ENCODE peak calls at places on chromosomes 4 and X, in seven cellular contexts. One of them, this sample, is unnamed.

GRCh38 chr4:69656653-69657158 is 3.7 kb upstream of the UGT2A1 start:
- DNase-seq in vagina: no peak
- DNase-seq in prostate gland: no peak
- DNase-seq in cardiac muscle cell: no peak
- DNase-seq in adipocyte: no peak
- DNase-seq in SK-N-SH: no peak
- DNase-seq in gastrocnemius medialis: no peak
- DNase-seq in this sample: no peak

GRCh38 chrX:44974462-44974861 is 101.5 kb downstream of the KDM6A start:
- DNase-seq in vagina: no peak
- DNase-seq in prostate gland: no peak
- DNase-seq in cardiac muscle cell: peak; percentile 6
- DNase-seq in adipocyte: peak; percentile 33
- DNase-seq in SK-N-SH: no peak
- DNase-seq in gastrocnemius medialis: no peak
- DNase-seq in this sample: no peak

GRCh38 chrX:100643943-100644587 is at the start of gene SRPX2:
- DNase-seq in vagina: no peak
- DNase-seq in prostate gland: no peak
- DNase-seq in cardiac muscle cell: peak; percentile 89
- DNase-seq in adipocyte: peak; percentile 83
- DNase-seq in SK-N-SH: no peak
- DNase-seq in gastrocnemius medialis: peak; percentile 42
- DNase-seq in this sample: no peak

GRCh38 chr4:56857601-56858301 is 36.2 kb upstream of the SPINK2 start:
- DNase-seq in vagina: no peak
- DNase-seq in prostate gland: no peak
- DNase-seq in cardiac muscle cell: peak; percentile 46
- DNase-seq in adipocyte: peak; percentile 62
- DNase-seq in SK-N-SH: no peak
- DNase-seq in gastrocnemius medialis: no peak
- DNase-seq in this sample: no peak

GRCh38 chr4:164358400-164358799 is 395.5 kb upstream of the SMIM31 start:
- DNase-seq in vagina: no peak
- DNase-seq in prostate gland: no peak
- DNase-seq in cardiac muscle cell: no peak
- DNase-seq in adipocyte: no peak
- DNase-seq in SK-N-SH: no peak
- DNase-seq in gastrocnemius medialis: no peak
- DNase-seq in this sample: no peak

GRCh38 chr4:70842761-70843435 is 3.2 kb upstream of the GRSF1 start:
- DNase-seq in vagina: no peak
- DNase-seq in prostate gland: no peak
- DNase-seq in cardiac muscle cell: no peak
- DNase-seq in adipocyte: no peak
- DNase-seq in SK-N-SH: no peak
- DNase-seq in gastrocnemius medialis: no peak
- DNase-seq in this sample: no peak

GRCh38 chrX:151981129-151981528 is 6.7 kb upstream of the GABRE start:
- DNase-seq in vagina: no peak
- DNase-seq in prostate gland: no peak
- DNase-seq in cardiac muscle cell: no peak
- DNase-seq in adipocyte: peak; percentile 39
- DNase-seq in SK-N-SH: no peak
- DNase-seq in gastrocnemius medialis: no peak
- DNase-seq in this sample: no peak

GRCh38 chr4:81207793-81208192 is 7.2 kb downstream of the PRKG2 start:
- DNase-seq in vagina: no peak
- DNase-seq in prostate gland: no peak
- DNase-seq in cardiac muscle cell: peak; percentile 84
- DNase-seq in adipocyte: peak; percentile 96
- DNase-seq in SK-N-SH: no peak
- DNase-seq in gastrocnemius medialis: no peak
- DNase-seq in this sample: no peak

GRCh38 chr4:81715335-81715734 is 243.6 kb upstream of the RASGEF1B start:
- DNase-seq in vagina: no peak
- DNase-seq in prostate gland: no peak
- DNase-seq in cardiac muscle cell: no peak
- DNase-seq in adipocyte: no peak
- DNase-seq in SK-N-SH: no peak
- DNase-seq in gastrocnemius medialis: no peak
- DNase-seq in this sample: no peak

GRCh38 chr4:172996571-172997216 is 171.9 kb upstream of the GALNT7 start:
- DNase-seq in vagina: no peak
- DNase-seq in prostate gland: no peak
- DNase-seq in cardiac muscle cell: peak; percentile 54
- DNase-seq in adipocyte: peak; percentile 60
- DNase-seq in SK-N-SH: no peak
- DNase-seq in gastrocnemius medialis: no peak
- DNase-seq in this sample: no peak

GRCh38 chr4:48564151-48564550 is 74.1 kb downstream of the ZAR1 start:
- DNase-seq in vagina: no peak
- DNase-seq in prostate gland: no peak
- DNase-seq in cardiac muscle cell: no peak
- DNase-seq in adipocyte: no peak
- DNase-seq in SK-N-SH: no peak
- DNase-seq in gastrocnemius medialis: no peak
- DNase-seq in this sample: no peak
- H3K36me3 ChIP-seq in vagina: peaks cover 46% of the 10 kb centered on the region
- H3K36me3 ChIP-seq in prostate gland: no peaks in the 10 kb centered on the region
- H3K36me3 ChIP-seq in cardiac muscle cell: peaks cover 32% of the 10 kb centered on the region
- H3K36me3 ChIP-seq in adipocyte: peaks cover 57% of the 10 kb centered on the region
- H3K36me3 ChIP-seq in SK-N-SH: peaks cover 64% of the 10 kb centered on the region
- H3K36me3 ChIP-seq in gastrocnemius medialis: peaks cover 64% of the 10 kb centered on the region
- H3K36me3 ChIP-seq in this sample: peaks cover 67% of the 10 kb centered on the region

DNA sequence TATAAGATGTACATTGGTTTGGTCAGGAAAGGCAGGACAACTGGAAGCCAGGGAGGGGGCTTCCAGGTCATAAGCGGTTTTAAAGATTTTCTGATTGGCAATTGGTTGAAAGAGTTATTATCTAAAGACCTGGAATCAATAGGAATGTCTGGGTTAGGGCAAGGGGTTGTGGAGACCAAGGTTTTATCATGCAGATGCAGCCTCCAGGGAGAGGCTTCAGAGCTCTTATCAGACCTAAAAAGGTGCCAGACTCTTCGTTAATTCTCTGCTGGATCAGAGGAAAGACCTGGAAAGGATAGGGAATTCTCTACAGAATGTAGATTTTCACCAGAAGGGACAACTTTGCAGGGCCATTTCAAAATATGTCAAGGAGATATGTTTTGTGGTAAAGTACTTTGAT is 62.8 kb downstream of the BEX3 start:
- DNase-seq in vagina: no peak
- DNase-seq in prostate gland: no peak
- DNase-seq in cardiac muscle cell: no peak
- DNase-seq in adipocyte: no peak
- DNase-seq in SK-N-SH: no peak
- DNase-seq in gastrocnemius medialis: no peak
- DNase-seq in this sample: no peak
- H3K4me3 ChIP-seq in vagina: no peak overlapping the region
- H3K4me3 ChIP-seq in prostate gland: no peak overlapping the region
- H3K4me3 ChIP-seq in cardiac muscle cell: no peak overlapping the region
- H3K4me3 ChIP-seq in adipocyte: no peak overlapping the region
- H3K4me3 ChIP-seq in SK-N-SH: no peak overlapping the region
- H3K4me3 ChIP-seq in gastrocnemius medialis: no peak overlapping the region
- H3K4me3 ChIP-seq in this sample: no peak overlapping the region

GRCh38 chr4:128359422-128359821 is 71.8 kb upstream of the PGRMC2 start:
- DNase-seq in vagina: no peak
- DNase-seq in prostate gland: no peak
- DNase-seq in cardiac muscle cell: no peak
- DNase-seq in adipocyte: no peak
- DNase-seq in SK-N-SH: no peak
- DNase-seq in gastrocnemius medialis: no peak
- DNase-seq in this sample: no peak
- H3K36me3 ChIP-seq in vagina: no peaks in the 10 kb centered on the region
- H3K36me3 ChIP-seq in prostate gland: no peaks in the 10 kb centered on the region
- H3K36me3 ChIP-seq in cardiac muscle cell: no peaks in the 10 kb centered on the region
- H3K36me3 ChIP-seq in adipocyte: no peaks in the 10 kb centered on the region
- H3K36me3 ChIP-seq in SK-N-SH: no peaks in the 10 kb centered on the region
- H3K36me3 ChIP-seq in gastrocnemius medialis: no peaks in the 10 kb centered on the region
- H3K36me3 ChIP-seq in this sample: no peaks in the 10 kb centered on the region

DNA sequence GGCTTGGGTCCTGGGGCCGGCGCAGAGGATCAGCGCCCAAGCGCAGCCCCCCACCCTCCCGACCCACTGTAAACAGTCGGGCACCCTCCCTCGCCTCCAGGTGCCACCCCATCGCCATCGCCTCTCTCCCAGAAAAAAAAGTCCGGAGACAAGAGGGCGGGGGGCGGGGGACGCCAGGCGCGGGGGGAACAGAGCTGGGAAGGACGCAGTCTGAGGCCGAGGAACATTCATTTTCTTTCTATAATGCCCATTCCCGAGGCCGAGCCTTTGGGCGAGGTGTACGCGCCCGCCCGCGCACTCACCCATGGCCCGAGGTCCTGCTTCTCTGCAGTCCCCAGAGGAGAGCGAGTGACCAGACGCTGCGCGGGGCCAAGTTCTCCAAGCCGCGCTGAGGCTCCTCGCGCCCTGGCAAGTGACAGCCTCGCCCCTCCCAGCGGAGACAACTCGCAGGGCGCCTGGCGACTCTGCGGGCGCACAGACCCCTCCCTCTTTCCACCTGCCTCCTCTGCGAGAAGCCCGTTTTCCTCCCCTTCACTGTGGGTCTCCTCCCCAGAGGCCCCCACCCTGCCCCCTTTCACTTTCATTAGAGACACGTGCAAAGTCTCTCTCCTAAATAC is 63.5 kb upstream of the WDR17 start:
- DNase-seq in vagina: no peak
- DNase-seq in prostate gland: no peak
- DNase-seq in cardiac muscle cell: no peak
- DNase-seq in adipocyte: peak; percentile 48
- DNase-seq in SK-N-SH: peak; percentile 47
- DNase-seq in gastrocnemius medialis: no peak
- DNase-seq in this sample: peak; percentile 24
- H3K4me3 ChIP-seq in vagina: peak overlapping the region; percentile 48
- H3K4me3 ChIP-seq in prostate gland: peak overlapping the region; percentile 27
- H3K4me3 ChIP-seq in cardiac muscle cell: peak overlapping the region; percentile 63
- H3K4me3 ChIP-seq in adipocyte: peak overlapping the region; percentile 78
- H3K4me3 ChIP-seq in SK-N-SH: peak overlapping the region; percentile 60
- H3K4me3 ChIP-seq in gastrocnemius medialis: peak overlapping the region; percentile 58
- H3K4me3 ChIP-seq in this sample: peak overlapping the region; percentile 56

GRCh38 chr4:883377-884095 is 48.6 kb downstream of the GAK start:
- DNase-seq in vagina: no peak
- DNase-seq in prostate gland: no peak
- DNase-seq in cardiac muscle cell: no peak
- DNase-seq in adipocyte: no peak
- DNase-seq in SK-N-SH: no peak
- DNase-seq in gastrocnemius medialis: no peak
- DNase-seq in this sample: no peak
- H3K36me3 ChIP-seq in vagina: peaks cover 54% of the 10 kb centered on the region
- H3K36me3 ChIP-seq in prostate gland: no peaks in the 10 kb centered on the region
- H3K36me3 ChIP-seq in cardiac muscle cell: no peaks in the 10 kb centered on the region
- H3K36me3 ChIP-seq in adipocyte: peaks cover 77% of the 10 kb centered on the region
- H3K36me3 ChIP-seq in SK-N-SH: peaks cover 11% of the 10 kb centered on the region
- H3K36me3 ChIP-seq in gastrocnemius medialis: peaks cover 76% of the 10 kb centered on the region
- H3K36me3 ChIP-seq in this sample: peaks cover 83% of the 10 kb centered on the region

DNA sequence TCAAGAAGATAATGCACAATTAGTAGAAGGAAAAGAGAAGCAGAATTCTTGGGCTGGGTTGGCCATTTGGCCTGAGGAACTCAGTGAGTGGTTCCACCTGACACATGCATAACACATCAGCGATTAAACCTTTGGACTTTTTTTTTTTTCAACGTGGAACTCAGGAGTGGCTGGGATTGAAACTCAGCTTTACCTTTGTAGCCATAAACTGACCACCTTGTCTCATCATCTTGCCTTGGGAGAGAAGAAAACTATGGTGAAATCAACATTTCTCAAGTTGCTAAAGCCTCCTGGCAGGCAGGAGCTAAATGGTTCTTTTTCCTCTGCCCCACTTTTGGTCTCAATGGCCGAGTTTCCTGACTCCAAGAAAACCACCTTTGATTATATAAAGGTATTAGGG is 16.3 kb downstream of the PTTG2 start:
- DNase-seq in vagina: no peak
- DNase-seq in prostate gland: no peak
- DNase-seq in cardiac muscle cell: peak; percentile 23
- DNase-seq in adipocyte: peak; percentile 52
- DNase-seq in SK-N-SH: no peak
- DNase-seq in gastrocnemius medialis: no peak
- DNase-seq in this sample: no peak
- H3K4me3 ChIP-seq in vagina: peak overlapping the region; percentile 90
- H3K4me3 ChIP-seq in prostate gland: peak overlapping the region; percentile 65
- H3K4me3 ChIP-seq in cardiac muscle cell: peak overlapping the region; percentile 66
- H3K4me3 ChIP-seq in adipocyte: peak overlapping the region; percentile 73
- H3K4me3 ChIP-seq in SK-N-SH: no peak overlapping the region
- H3K4me3 ChIP-seq in gastrocnemius medialis: peak overlapping the region; percentile 63
- H3K4me3 ChIP-seq in this sample: peak overlapping the region; percentile 90

GRCh38 chr4:102318105-102318504 is 27.2 kb downstream of the SLC39A8 start:
- DNase-seq in vagina: no peak
- DNase-seq in prostate gland: no peak
- DNase-seq in cardiac muscle cell: no peak
- DNase-seq in adipocyte: no peak
- DNase-seq in SK-N-SH: no peak
- DNase-seq in gastrocnemius medialis: no peak
- DNase-seq in this sample: no peak

GRCh38 chr4:102317459-102317858 is 27.8 kb downstream of the SLC39A8 start:
- DNase-seq in vagina: no peak
- DNase-seq in prostate gland: no peak
- DNase-seq in cardiac muscle cell: no peak
- DNase-seq in adipocyte: no peak
- DNase-seq in SK-N-SH: no peak
- DNase-seq in gastrocnemius medialis: no peak
- DNase-seq in this sample: no peak

GRCh38 chr4:102316585-102316984 is 28.7 kb downstream of the SLC39A8 start:
- DNase-seq in vagina: no peak
- DNase-seq in prostate gland: no peak
- DNase-seq in cardiac muscle cell: no peak
- DNase-seq in adipocyte: no peak
- DNase-seq in SK-N-SH: no peak
- DNase-seq in gastrocnemius medialis: no peak
- DNase-seq in this sample: no peak

GRCh38 chr4:102318526-102318925 is 26.8 kb downstream of the SLC39A8 start:
- DNase-seq in vagina: no peak
- DNase-seq in prostate gland: peak; percentile 26
- DNase-seq in cardiac muscle cell: no peak
- DNase-seq in adipocyte: no peak
- DNase-seq in SK-N-SH: no peak
- DNase-seq in gastrocnemius medialis: no peak
- DNase-seq in this sample: no peak

GRCh38 chr4:102315532-102315931 is 29.8 kb downstream of the SLC39A8 start:
- DNase-seq in vagina: no peak
- DNase-seq in prostate gland: no peak
- DNase-seq in cardiac muscle cell: no peak
- DNase-seq in adipocyte: no peak
- DNase-seq in SK-N-SH: no peak
- DNase-seq in gastrocnemius medialis: no peak
- DNase-seq in this sample: no peak
- H3K36me3 ChIP-seq in vagina: no peaks in the 10 kb centered on the region
- H3K36me3 ChIP-seq in prostate gland: no peaks in the 10 kb centered on the region
- H3K36me3 ChIP-seq in cardiac muscle cell: no peaks in the 10 kb centered on the region
- H3K36me3 ChIP-seq in adipocyte: no peaks in the 10 kb centered on the region
- H3K36me3 ChIP-seq in SK-N-SH: no peaks in the 10 kb centered on the region
- H3K36me3 ChIP-seq in gastrocnemius medialis: no peaks in the 10 kb centered on the region
- H3K36me3 ChIP-seq in this sample: no peaks in the 10 kb centered on the region